ENCODE peak calls at places on chromosomes 16 and 17, in ten cellular contexts. One of them, this sample, is unnamed.

GRCh38 chr17:72538921-72539352 is 418.1 kb downstream of the SOX9 start:
- DNase-seq in adrenal gland: no peak
- DNase-seq in astrocyte: no peak
- DNase-seq in esophagus muscularis mucosa: no peak
- DNase-seq in IMR-90: no peak
- DNase-seq in tibial artery: no peak
- DNase-seq in colonic mucosa: no peak
- DNase-seq in stomach: peak; percentile 63
- DNase-seq in fibroblast of mammary gland: no peak
- DNase-seq in HFF-Myc: no peak
- DNase-seq in this sample: no peak

GRCh38 chr16:10678655-10679054 is 16.1 kb downstream of the TEKT5 start:
- DNase-seq in esophagus muscularis mucosa: no peak
- DNase-seq in colonic mucosa: no peak
- DNase-seq in stomach: no peak
- DNase-seq in tibial artery: no peak
- DNase-seq in IMR-90: no peak
- DNase-seq in adrenal gland: no peak
- DNase-seq in fibroblast of mammary gland: no peak
- DNase-seq in astrocyte: no peak
- DNase-seq in HFF-Myc: no peak
- DNase-seq in this sample: no peak

GRCh38 chr17:76252040-76252954 is 12.0 kb upstream of the RNF157 start:
- DNase-seq in adrenal gland: peak; percentile 56
- DNase-seq in astrocyte: peak; percentile 79
- DNase-seq in fibroblast of mammary gland: peak; percentile 100
- DNase-seq in IMR-90: peak; percentile 99
- DNase-seq in HFF-Myc: no peak
- DNase-seq in tibial artery: peak; percentile 77
- DNase-seq in colonic mucosa: no peak
- DNase-seq in esophagus muscularis mucosa: peak; percentile 94
- DNase-seq in stomach: peak; percentile 65
- DNase-seq in this sample: no peak

GRCh38 chr17:78081551-78081950 is 47.0 kb downstream of the TMC6 start:
- DNase-seq in stomach: no peak
- DNase-seq in HFF-Myc: no peak
- DNase-seq in fibroblast of mammary gland: no peak
- DNase-seq in colonic mucosa: no peak
- DNase-seq in esophagus muscularis mucosa: no peak
- DNase-seq in IMR-90: no peak
- DNase-seq in tibial artery: no peak
- DNase-seq in astrocyte: no peak
- DNase-seq in adrenal gland: no peak
- DNase-seq in this sample: no peak

GRCh38 chr17:5508855-5509254 is 22.5 kb downstream of the MIS12 start:
- DNase-seq in esophagus muscularis mucosa: no peak
- DNase-seq in astrocyte: peak; percentile 82
- DNase-seq in fibroblast of mammary gland: no peak
- DNase-seq in colonic mucosa: no peak
- DNase-seq in adrenal gland: no peak
- DNase-seq in stomach: no peak
- DNase-seq in IMR-90: peak; percentile 79
- DNase-seq in HFF-Myc: no peak
- DNase-seq in tibial artery: no peak
- DNase-seq in this sample: no peak

GRCh38 chr16:68275611-68276191 is 11.4 kb downstream of the SLC7A6 start:
- DNase-seq in esophagus muscularis mucosa: no peak
- DNase-seq in colonic mucosa: no peak
- DNase-seq in adrenal gland: no peak
- DNase-seq in fibroblast of mammary gland: no peak
- DNase-seq in IMR-90: no peak
- DNase-seq in astrocyte: no peak
- DNase-seq in stomach: no peak
- DNase-seq in HFF-Myc: no peak
- DNase-seq in tibial artery: no peak
- DNase-seq in this sample: no peak

GRCh38 chr16:51710186-51710585 is 559.1 kb upstream of the SALL1 start:
- DNase-seq in esophagus muscularis mucosa: no peak
- DNase-seq in IMR-90: no peak
- DNase-seq in adrenal gland: no peak
- DNase-seq in colonic mucosa: no peak
- DNase-seq in fibroblast of mammary gland: no peak
- DNase-seq in astrocyte: no peak
- DNase-seq in tibial artery: no peak
- DNase-seq in HFF-Myc: no peak
- DNase-seq in stomach: no peak
- DNase-seq in this sample: no peak

GRCh38 chr17:44607836-44608690 is 48.2 kb upstream of the MEIOC start:
- DNase-seq in adrenal gland: no peak
- DNase-seq in colonic mucosa: no peak
- DNase-seq in fibroblast of mammary gland: peak; percentile 62
- DNase-seq in IMR-90: peak; percentile 74
- DNase-seq in stomach: no peak
- DNase-seq in HFF-Myc: no peak
- DNase-seq in astrocyte: peak; percentile 71
- DNase-seq in tibial artery: no peak
- DNase-seq in esophagus muscularis mucosa: no peak
- DNase-seq in this sample: peak; percentile 87

GRCh38 chr17:62870581-62870964 is 62.5 kb upstream of the MARCHF10 start:
- DNase-seq in adrenal gland: no peak
- DNase-seq in colonic mucosa: no peak
- DNase-seq in esophagus muscularis mucosa: no peak
- DNase-seq in astrocyte: no peak
- DNase-seq in tibial artery: no peak
- DNase-seq in HFF-Myc: no peak
- DNase-seq in stomach: no peak
- DNase-seq in fibroblast of mammary gland: no peak
- DNase-seq in IMR-90: no peak
- DNase-seq in this sample: no peak

GRCh38 chr16:50814043-50814442 is 72.2 kb downstream of the CYLD start:
- DNase-seq in HFF-Myc: no peak
- DNase-seq in colonic mucosa: no peak
- DNase-seq in adrenal gland: no peak
- DNase-seq in tibial artery: no peak
- DNase-seq in stomach: no peak
- DNase-seq in astrocyte: no peak
- DNase-seq in esophagus muscularis mucosa: peak; percentile 42
- DNase-seq in fibroblast of mammary gland: no peak
- DNase-seq in IMR-90: no peak
- DNase-seq in this sample: no peak

GRCh38 chr16:9522589-9522988 is 431.1 kb downstream of the HAPSTR1 start:
- DNase-seq in astrocyte: no peak
- DNase-seq in tibial artery: no peak
- DNase-seq in stomach: no peak
- DNase-seq in colonic mucosa: no peak
- DNase-seq in IMR-90: no peak
- DNase-seq in fibroblast of mammary gland: no peak
- DNase-seq in esophagus muscularis mucosa: no peak
- DNase-seq in HFF-Myc: no peak
- DNase-seq in adrenal gland: no peak
- DNase-seq in this sample: no peak

GRCh38 chr17:63820963-63821561 is 6.2 kb upstream of the PSMC5 start:
- DNase-seq in colonic mucosa: no peak
- DNase-seq in adrenal gland: no peak
- DNase-seq in HFF-Myc: no peak
- DNase-seq in fibroblast of mammary gland: no peak
- DNase-seq in tibial artery: no peak
- DNase-seq in astrocyte: no peak
- DNase-seq in IMR-90: no peak
- DNase-seq in esophagus muscularis mucosa: no peak
- DNase-seq in stomach: no peak
- DNase-seq in this sample: no peak

GRCh38 chr17:64661731-64661980 is 451 bp downstream of the SMURF2 start:
- DNase-seq in tibial artery: peak; percentile 78
- DNase-seq in HFF-Myc: no peak
- DNase-seq in adrenal gland: no peak
- DNase-seq in astrocyte: no peak
- DNase-seq in colonic mucosa: no peak
- DNase-seq in IMR-90: no peak
- DNase-seq in esophagus muscularis mucosa: no peak
- DNase-seq in fibroblast of mammary gland: no peak
- DNase-seq in stomach: no peak
- DNase-seq in this sample: no peak

GRCh38 chr17:76395980-76396379 is 11.6 kb downstream of the SPHK1 start:
- DNase-seq in HFF-Myc: no peak
- DNase-seq in IMR-90: no peak
- DNase-seq in tibial artery: no peak
- DNase-seq in esophagus muscularis mucosa: no peak
- DNase-seq in colonic mucosa: no peak
- DNase-seq in astrocyte: no peak
- DNase-seq in stomach: no peak
- DNase-seq in fibroblast of mammary gland: no peak
- DNase-seq in adrenal gland: no peak
- DNase-seq in this sample: no peak

GRCh38 chr16:24993722-24994686 is 21.2 kb downstream of the ARHGAP17 start:
- DNase-seq in astrocyte: peak; percentile 96
- DNase-seq in colonic mucosa: peak; percentile 68
- DNase-seq in stomach: no peak
- DNase-seq in esophagus muscularis mucosa: no peak
- DNase-seq in tibial artery: no peak
- DNase-seq in HFF-Myc: no peak
- DNase-seq in IMR-90: peak; percentile 96
- DNase-seq in adrenal gland: peak; percentile 66
- DNase-seq in fibroblast of mammary gland: peak; percentile 93
- DNase-seq in this sample: no peak

GRCh38 chr17:68910256-68910705 is 44.9 kb downstream of the ABCA8 start:
- DNase-seq in stomach: no peak
- DNase-seq in fibroblast of mammary gland: peak; percentile 10
- DNase-seq in colonic mucosa: no peak
- DNase-seq in astrocyte: peak; percentile 5
- DNase-seq in esophagus muscularis mucosa: no peak
- DNase-seq in HFF-Myc: no peak
- DNase-seq in tibial artery: no peak
- DNase-seq in adrenal gland: peak; percentile 24
- DNase-seq in IMR-90: peak; percentile 4
- DNase-seq in this sample: peak; percentile 63

GRCh38 chr17:68908045-68908444 is 47.1 kb downstream of the ABCA8 start:
- DNase-seq in astrocyte: no peak
- DNase-seq in colonic mucosa: no peak
- DNase-seq in HFF-Myc: no peak
- DNase-seq in IMR-90: no peak
- DNase-seq in stomach: no peak
- DNase-seq in esophagus muscularis mucosa: no peak
- DNase-seq in fibroblast of mammary gland: no peak
- DNase-seq in adrenal gland: no peak
- DNase-seq in tibial artery: no peak
- DNase-seq in this sample: no peak

GRCh38 chr17:68909066-68909465 is 46.1 kb downstream of the ABCA8 start:
- DNase-seq in colonic mucosa: no peak
- DNase-seq in adrenal gland: peak; percentile 73
- DNase-seq in astrocyte: peak; percentile 95
- DNase-seq in IMR-90: peak; percentile 93
- DNase-seq in HFF-Myc: peak; percentile 86
- DNase-seq in esophagus muscularis mucosa: no peak
- DNase-seq in stomach: no peak
- DNase-seq in tibial artery: peak; percentile 78
- DNase-seq in fibroblast of mammary gland: peak; percentile 92
- DNase-seq in this sample: no peak

GRCh38 chr17:68903294-68903693 is 51.9 kb downstream of the ABCA8 start:
- DNase-seq in adrenal gland: no peak
- DNase-seq in stomach: no peak
- DNase-seq in colonic mucosa: no peak
- DNase-seq in fibroblast of mammary gland: no peak
- DNase-seq in tibial artery: no peak
- DNase-seq in IMR-90: no peak
- DNase-seq in esophagus muscularis mucosa: no peak
- DNase-seq in HFF-Myc: no peak
- DNase-seq in astrocyte: no peak
- DNase-seq in this sample: no peak

GRCh38 chr17:68906638-68907037 is 48.6 kb downstream of the ABCA8 start:
- DNase-seq in IMR-90: peak; percentile 21
- DNase-seq in fibroblast of mammary gland: peak; percentile 46
- DNase-seq in adrenal gland: peak; percentile 13
- DNase-seq in HFF-Myc: no peak
- DNase-seq in esophagus muscularis mucosa: no peak
- DNase-seq in tibial artery: no peak
- DNase-seq in astrocyte: peak; percentile 20
- DNase-seq in stomach: no peak
- DNase-seq in colonic mucosa: no peak
- DNase-seq in this sample: no peak
- TF ChIP-seq CTCF in IMR-90: peak; percentile 53
- TF ChIP-seq CTCF in fibroblast of mammary gland: peak; percentile 57
- TF ChIP-seq CTCF in adrenal gland: peak; percentile 51
- TF ChIP-seq CTCF in HFF-Myc: peak; percentile 22
- TF ChIP-seq CTCF in esophagus muscularis mucosa: no peak
- TF ChIP-seq CTCF in tibial artery: no peak
- TF ChIP-seq CTCF in astrocyte: peak; percentile 62
- TF ChIP-seq CTCF in stomach: no peak
- TF ChIP-seq CTCF in colonic mucosa: no peak
- TF ChIP-seq CTCF in this sample: peak; percentile 42

GRCh38 chr17:35948092-35948491 is 4.6 kb upstream of the LYZL6 start:
- DNase-seq in colonic mucosa: no peak
- DNase-seq in IMR-90: no peak
- DNase-seq in tibial artery: no peak
- DNase-seq in fibroblast of mammary gland: no peak
- DNase-seq in stomach: no peak
- DNase-seq in esophagus muscularis mucosa: no peak
- DNase-seq in adrenal gland: no peak
- DNase-seq in HFF-Myc: no peak
- DNase-seq in astrocyte: no peak
- DNase-seq in this sample: no peak
- TF ChIP-seq CTCF in colonic mucosa: no peak
- TF ChIP-seq CTCF in IMR-90: no peak
- TF ChIP-seq CTCF in tibial artery: no peak
- TF ChIP-seq CTCF in fibroblast of mammary gland: no peak
- TF ChIP-seq CTCF in stomach: no peak
- TF ChIP-seq CTCF in esophagus muscularis mucosa: no peak
- TF ChIP-seq CTCF in adrenal gland: no peak
- TF ChIP-seq CTCF in HFF-Myc: no peak
- TF ChIP-seq CTCF in astrocyte: no peak
- TF ChIP-seq CTCF in this sample: no peak

GRCh38 chr16:86901483-86901882 is 323.1 kb downstream of the FOXL1 start:
- DNase-seq in esophagus muscularis mucosa: no peak
- DNase-seq in colonic mucosa: no peak
- DNase-seq in astrocyte: peak; percentile 67
- DNase-seq in fibroblast of mammary gland: peak; percentile 49
- DNase-seq in HFF-Myc: no peak
- DNase-seq in tibial artery: peak; percentile 60
- DNase-seq in IMR-90: peak; percentile 72
- DNase-seq in stomach: no peak
- DNase-seq in adrenal gland: peak; percentile 47
- DNase-seq in this sample: no peak
- TF ChIP-seq CTCF in esophagus muscularis mucosa: no peak
- TF ChIP-seq CTCF in colonic mucosa: no peak
- TF ChIP-seq CTCF in astrocyte: no peak
- TF ChIP-seq CTCF in fibroblast of mammary gland: no peak
- TF ChIP-seq CTCF in HFF-Myc: no peak
- TF ChIP-seq CTCF in tibial artery: no peak
- TF ChIP-seq CTCF in IMR-90: peak; percentile 13
- TF ChIP-seq CTCF in stomach: no peak
- TF ChIP-seq CTCF in adrenal gland: no peak
- TF ChIP-seq CTCF in this sample: no peak

DNA sequence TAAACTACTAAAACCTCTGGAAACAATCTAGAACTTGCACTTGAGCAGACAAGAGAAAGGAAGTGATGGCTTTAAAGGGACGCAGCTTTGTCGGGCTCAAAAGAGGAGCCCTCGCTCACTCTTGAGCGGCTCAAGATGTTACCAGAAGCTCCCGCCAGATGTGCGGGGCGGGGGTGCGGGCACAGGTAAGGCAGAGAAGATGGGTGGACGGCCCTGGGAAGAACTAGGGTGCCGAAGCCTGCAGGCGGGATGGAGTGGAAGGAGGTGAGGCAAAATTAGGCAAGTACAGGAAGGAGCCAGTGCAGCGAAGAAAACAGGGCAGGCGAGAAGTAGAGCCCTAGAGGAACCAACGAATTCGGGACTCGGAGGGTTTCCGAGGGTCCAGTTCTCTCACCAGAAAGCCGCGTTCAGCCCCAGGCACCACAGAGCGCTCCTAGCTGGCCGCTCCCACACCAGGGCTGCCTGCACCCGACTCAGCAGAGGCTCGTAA is 437 bp downstream of the RETREG3 start:
- DNase-seq in IMR-90: no peak
- DNase-seq in stomach: no peak
- DNase-seq in fibroblast of mammary gland: peak; percentile 5
- DNase-seq in adrenal gland: no peak
- DNase-seq in colonic mucosa: no peak
- DNase-seq in tibial artery: no peak
- DNase-seq in HFF-Myc: no peak
- DNase-seq in esophagus muscularis mucosa: no peak
- DNase-seq in astrocyte: no peak
- DNase-seq in this sample: no peak
- TF ChIP-seq CTCF in IMR-90: no peak
- TF ChIP-seq CTCF in stomach: no peak
- TF ChIP-seq CTCF in fibroblast of mammary gland: no peak
- TF ChIP-seq CTCF in adrenal gland: no peak
- TF ChIP-seq CTCF in colonic mucosa: no peak
- TF ChIP-seq CTCF in tibial artery: peak; percentile 34
- TF ChIP-seq CTCF in HFF-Myc: no peak
- TF ChIP-seq CTCF in esophagus muscularis mucosa: no peak
- TF ChIP-seq CTCF in astrocyte: no peak
- TF ChIP-seq CTCF in this sample: no peak